ENCODE peak calls at places on chromosomes 12 and 14, in seven cellular contexts. B is HEK293T; T is mesenchymal stem cell; F is CD4-positive, alpha-beta T cell; O is activated CD4-positive, alpha-beta memory T cell treated with anti-CD3 and anti-CD28 coated beads, Interleukin-2, amount 10 ng/mL, durations not matched to agents 7 days and 5 days; P is endothelial cell; R is gastrocnemius medialis. U is an unnamed sample.

GRCh38 chr14:70708717-70709570 is 67.2 kb downstream of the TTC9 start:
- DNase-seq in O (no peak), R (no peak), B (no peak), F (no peak), P (no peak), T (no peak), U (no peak)

GRCh38 chr12:52280319-52280795 is 5.9 kb downstream of the KRT86 start:
- DNase-seq in R (peak), F (no peak), B (no peak), O (no peak), P (no peak), T (peak), U (peak)

GRCh38 chr12:71477609-71478008 is 38.0 kb downstream of the LGR5 start:
- DNase-seq in O (no peak), B (no peak), R (peak), T (peak), F (no peak), P (no peak), U (no peak)

GRCh38 chr12:11652351-11653040 is 3.0 kb downstream of the ETV6 start:
- DNase-seq in T (peak), F (no peak), O (peak), B (no peak), R (no peak), P (no peak), U (no peak)

GRCh38 chr14:34053666-34054065 is 102.8 kb upstream of the EGLN3 start:
- DNase-seq in F (no peak), R (peak), B (no peak), P (peak), O (no peak), T (no peak), U (peak)

GRCh38 chr12:28415755-28416154 is 225.5 kb downstream of the CCDC91 start:
- DNase-seq in R (no peak), T (peak), B (no peak), F (no peak), O (no peak), P (no peak), U (no peak)

GRCh38 chr12:105357162-105357691 is 26.7 kb downstream of the C12orf75 start:
- DNase-seq in B (no peak), F (no peak), R (no peak), T (peak), P (no peak), O (no peak), U (no peak)

GRCh38 chr12:95202691-95203476 is 14.4 kb downstream of the FGD6 start:
- DNase-seq in B (no peak), R (no peak), F (no peak), O (no peak), P (no peak), T (peak), U (no peak)

GRCh38 chr12:116977465-116978380 is 67.0 kb downstream of the FBXW8 start:
- DNase-seq in P (no peak), R (no peak), T (peak), B (no peak), O (no peak), F (no peak), U (no peak)

GRCh38 chr12:106291342-106291741 is 11.2 kb upstream of the TCP11L2 start:
- DNase-seq in B (no peak), O (no peak), P (no peak), T (no peak), R (no peak), F (no peak), U (no peak)

GRCh38 chr12:80811957-80812708 is 95.4 kb downstream of the MYF5 start:
- DNase-seq in R (no peak), P (no peak), T (no peak), O (no peak), F (no peak), B (no peak), U (no peak)

GRCh38 chr14:24196071-24197061 is 1.1 kb upstream of the TM9SF1 start:
- DNase-seq in P (no peak), R (no peak), B (peak), T (peak), O (no peak), F (no peak), U (no peak)

GRCh38 chr14:85528882-85529585 is 910 bp upstream of the FLRT2 start:
- DNase-seq in P (no peak), O (no peak), T (peak), B (no peak), F (no peak), R (no peak), U (peak)